ENCODE peak calls at places on chromosomes 2 and 18, in seven cellular contexts. L, K, W, R, D, C and H are unnamed samples.
A peak's percentile ranks its signal among the peaks of the same experiment; 100 is the strongest.

GRCh38 chr2:190882831-190883582 is 2.4 kb downstream of the GLS start:
- DNase-seq in L (peak; percentile 69), K (no peak), W (no peak), R (no peak), D (no peak), C (no peak), H (no peak)

GRCh38 chr2:127508025-127508620 is 18.2 kb downstream of the IWS1 start:
- DNase-seq in L (no peak), K (no peak), W (no peak), R (no peak), D (no peak), C (no peak), H (no peak)

GRCh38 chr2:47235127-47235526 is 80.0 kb upstream of the STPG4 start:
- DNase-seq in L (no peak), K (no peak), W (peak; percentile 35), R (no peak), D (no peak), C (no peak), H (no peak)

GRCh38 chr2:147182260-147182659 is 662.6 kb upstream of the ACVR2A start:
- DNase-seq in L (peak; percentile 58), K (no peak), W (no peak), R (no peak), D (no peak), C (no peak), H (no peak)

GRCh38 chr18:37252854-37253396 is 312.7 kb downstream of the CELF4 start:
- DNase-seq in L (no peak), K (no peak), W (no peak), R (no peak), D (no peak), C (no peak), H (no peak)

GRCh38 chr18:62716679-62717058 is 1.3 kb downstream of the PHLPP1 start:
- DNase-seq in L (peak; percentile 65), K (peak; percentile 18), W (peak; percentile 29), R (no peak), D (no peak), C (peak; percentile 77), H (peak; percentile 66)

GRCh38 chr2:1864981-1865421 is 120.7 kb upstream of the PXDN start:
- DNase-seq in L (no peak), K (no peak), W (no peak), R (no peak), D (no peak), C (no peak), H (peak; percentile 43)

GRCh38 chr2:241858206-241859016 is at the start of gene PDCD1:
- DNase-seq in L (no peak), K (no peak), W (peak; percentile 84), R (no peak), D (peak; percentile 31), C (peak; percentile 55), H (peak; percentile 49)

GRCh38 chr18:48828713-48829442 is 121.9 kb downstream of the SMAD7 start:
- DNase-seq in L (no peak), K (no peak), W (peak; percentile 74), R (no peak), D (no peak), C (peak; percentile 70), H (peak; percentile 36)

GRCh38 chr18:58512648-58513338 is 116.1 kb downstream of the ALPK2 start:
- DNase-seq in L (no peak), K (no peak), W (no peak), R (no peak), D (no peak), C (no peak), H (no peak)

GRCh38 chr18:43034683-43035500 is 80.6 kb downstream of the RIT2 start:
- DNase-seq in L (no peak), K (no peak), W (no peak), R (no peak), D (no peak), C (no peak), H (peak; percentile 23)

GRCh38 chr2:37472959-37473358 is 128.5 kb downstream of the QPCT start:
- DNase-seq in L (no peak), K (no peak), W (no peak), R (no peak), D (no peak), C (no peak), H (no peak)

GRCh38 chr2:205361272-205361671 is 321.0 kb upstream of the NRP2 start:
- DNase-seq in L (no peak), K (no peak), W (no peak), R (no peak), D (no peak), C (no peak), H (no peak)

GRCh38 chr2:106028192-106028591 is 165.9 kb downstream of the UXS1 start:
- DNase-seq in L (no peak), K (no peak), W (no peak), R (no peak), D (no peak), C (no peak), H (no peak)

GRCh38 chr18:79411614-79412526 is 16.1 kb downstream of the NFATC1 start:
- DNase-seq in L (peak; percentile 81), K (no peak), W (no peak), R (no peak), D (no peak), C (no peak), H (no peak)

GRCh38 chr2:64400733-64401500 is 53.0 kb upstream of the LGALSL start:
- DNase-seq in L (no peak), K (no peak), W (no peak), R (no peak), D (peak; percentile 60), C (no peak), H (no peak)

GRCh38 chr2:69770193-69770702 is 28.3 kb downstream of the ANXA4 start:
- DNase-seq in L (peak; percentile 75), K (peak; percentile 63), W (peak; percentile 48), R (peak; percentile 87), D (peak; percentile 68), C (no peak), H (no peak)

GRCh38 chr2:65404988-65405697 is 27.3 kb downstream of the SPRED2 start:
- DNase-seq in L (no peak), K (no peak), W (no peak), R (no peak), D (no peak), C (no peak), H (no peak)

GRCh38 chr2:65411056-65411795 is 21.2 kb downstream of the SPRED2 start:
- DNase-seq in L (no peak), K (no peak), W (no peak), R (no peak), D (peak; percentile 43), C (no peak), H (no peak)

GRCh38 chr2:65413106-65413505 is 19.3 kb downstream of the SPRED2 start:
- DNase-seq in L (no peak), K (no peak), W (no peak), R (no peak), D (no peak), C (no peak), H (no peak)

GRCh38 chr2:65407240-65407639 is 25.2 kb downstream of the SPRED2 start:
- DNase-seq in L (no peak), K (no peak), W (no peak), R (no peak), D (no peak), C (no peak), H (no peak)

GRCh38 chr2:65409045-65409444 is 23.4 kb downstream of the SPRED2 start:
- DNase-seq in L (no peak), K (no peak), W (no peak), R (no peak), D (no peak), C (no peak), H (no peak)
- TF ChIP-seq MAX in L (no peak), K (no peak), W (no peak), R (no peak), D (no peak), C (no peak), H (no peak)

GRCh38 chr2:135914485-135914884 is 38.2 kb upstream of the MCM6 start:
- DNase-seq in L (peak; percentile 18), K (no peak), W (no peak), R (no peak), D (no peak), C (no peak), H (no peak)

GRCh38 chr2:135909976-135910375 is 33.7 kb upstream of the MCM6 start:
- DNase-seq in L (no peak), K (no peak), W (no peak), R (no peak), D (no peak), C (no peak), H (no peak)

GRCh38 chr2:135916232-135916631 is 40.0 kb upstream of the MCM6 start:
- DNase-seq in L (peak; percentile 69), K (peak; percentile 6), W (no peak), R (peak; percentile 13), D (peak; percentile 31), C (peak; percentile 20), H (no peak)

GRCh38 chr2:135913726-135914365 is 37.6 kb upstream of the MCM6 start:
- DNase-seq in L (peak; percentile 71), K (peak; percentile 12), W (peak; percentile 35), R (peak; percentile 19), D (peak; percentile 40), C (peak; percentile 21), H (no peak)
- TF ChIP-seq MAX in L (no peak), K (no peak), W (no peak), R (no peak), D (no peak), C (no peak), H (no peak)

GRCh38 chr2:126495189-126495588 is 160.8 kb upstream of the GYPC start:
- DNase-seq in L (no peak), K (no peak), W (no peak), R (no peak), D (no peak), C (no peak), H (no peak)

GRCh38 chr2:126494593-126494992 is 161.4 kb upstream of the GYPC start:
- DNase-seq in L (no peak), K (no peak), W (no peak), R (no peak), D (no peak), C (no peak), H (no peak)

DNA sequence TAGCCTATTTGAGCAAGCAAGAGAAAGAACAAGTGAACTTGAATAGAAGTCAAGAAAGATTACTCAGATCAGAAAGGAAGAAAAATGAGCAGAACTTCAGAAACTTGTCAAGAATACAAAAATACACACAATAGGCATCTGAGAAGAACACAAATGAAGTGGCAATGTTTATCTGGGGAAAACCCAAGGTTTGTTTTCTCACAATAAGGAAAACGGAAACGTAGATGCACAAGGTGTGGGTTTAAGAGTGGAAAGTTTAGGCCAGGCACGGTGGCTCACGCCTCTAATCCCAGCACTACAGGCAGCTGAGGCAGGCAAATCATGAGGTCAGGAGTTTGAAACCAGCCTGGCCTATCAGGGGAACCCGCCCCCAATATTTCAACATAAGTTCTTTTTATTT is 159.5 kb upstream of the GYPC start:
- DNase-seq in L (no peak), K (no peak), W (no peak), R (no peak), D (no peak), C (no peak), H (no peak)
- TF ChIP-seq MAX in L (no peak), K (no peak), W (no peak), R (no peak), D (no peak), C (no peak), H (no peak)

DNA sequence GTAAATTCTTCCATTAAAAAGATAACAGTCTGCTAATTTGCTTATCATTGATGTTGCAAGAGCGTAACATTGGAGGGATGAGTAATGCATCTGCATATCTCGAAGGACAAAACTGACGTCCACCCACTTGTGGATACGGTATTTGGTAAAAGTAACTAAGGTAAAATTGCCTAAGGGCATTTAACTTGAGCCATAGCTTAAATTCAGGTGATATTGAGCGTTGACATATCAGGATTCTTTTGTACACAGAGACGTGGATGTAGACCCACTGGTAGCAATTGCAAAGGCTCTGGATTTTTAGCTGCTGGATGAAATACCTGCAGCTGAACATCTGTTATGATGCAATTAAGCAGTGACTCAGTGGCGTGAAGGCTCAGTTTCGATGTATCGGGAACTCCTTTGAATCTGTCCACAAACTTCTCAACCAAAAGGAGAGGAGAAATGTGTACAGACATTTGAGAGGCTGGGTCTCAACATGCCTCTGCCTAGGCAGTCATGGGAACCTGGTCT is 119.3 kb downstream of the SPTBN1 start:
- DNase-seq in L (peak; percentile 65), K (no peak), W (no peak), R (no peak), D (no peak), C (no peak), H (no peak)
- TF ChIP-seq MAX in L (no peak), K (no peak), W (no peak), R (no peak), D (no peak), C (no peak), H (no peak)